ENCODE peak calls at places on chromosomes 7 and 10, in ten cellular contexts. B is stimulated activated CD4-positive, alpha-beta T cell treated with anti-CD3 and anti-CD28 coated beads, Interleukin-2, amount 100 ng/mL, for 48 hours; D is NCI-H1105; T is AG04450; C is NCI-H226; S is amniotic epithelial cell; F is endodermal cell; O is stimulated activated CD8-positive, alpha-beta memory T cell treated with anti-CD3 and anti-CD28 coated beads, Interleukin-2, amount 100 ng/mL, for 1 hour; L is aorta; X is keratinocyte. V is an unnamed sample.

GRCh38 chr7:95527033-95527775 is 41.5 kb downstream of the ASB4 start:
- DNase-seq in B (no peak), S (peak), F (peak), T (no peak), O (no peak), C (peak), L (no peak), D (peak), X (no peak), V (peak)

GRCh38 chr10:88992945-88993537 is 2.4 kb downstream of the FAS start:
- DNase-seq in C (no peak), F (no peak), X (no peak), O (no peak), B (no peak), L (no peak), S (no peak), D (no peak), T (no peak), V (no peak)

GRCh38 chr10:15588635-15589081 is 131.1 kb downstream of the ITGA8 start:
- DNase-seq in D (no peak), F (no peak), L (no peak), B (no peak), S (peak), T (no peak), X (no peak), C (no peak), O (no peak), V (no peak)

GRCh38 chr10:125700355-125700911 is 17.5 kb upstream of the TEX36 start:
- DNase-seq in B (no peak), D (no peak), O (no peak), L (no peak), T (no peak), C (peak), F (no peak), X (no peak), S (peak), V (no peak)

GRCh38 chr7:66169616-66170015 is 35.5 kb upstream of the TPST1 start:
- DNase-seq in B (no peak), T (no peak), S (peak), D (no peak), O (no peak), F (no peak), L (no peak), X (no peak), C (peak), V (no peak)

GRCh38 chr7:117818241-117818640 is 55.0 kb downstream of the CTTNBP2 start:
- DNase-seq in O (no peak), T (no peak), D (no peak), S (peak), L (no peak), C (peak), B (no peak), X (no peak), F (no peak), V (no peak)

GRCh38 chr10:17454181-17454800 is at the start of gene ST8SIA6:
- DNase-seq in D (no peak), L (peak), O (peak), X (no peak), T (no peak), F (peak), C (no peak), S (peak), B (peak), V (peak)

GRCh38 chr10:13956826-13957225 is 370.1 kb downstream of the PRPF18 start:
- DNase-seq in F (peak), C (no peak), O (no peak), L (peak), D (no peak), X (no peak), B (no peak), S (peak), T (peak), V (no peak)

GRCh38 chr7:38855867-38856266 is 53.1 kb downstream of the VPS41 start:
- DNase-seq in D (no peak), C (peak), T (no peak), L (no peak), S (peak), X (no peak), F (no peak), B (no peak), O (no peak), V (no peak)

GRCh38 chr7:40885503-40885902 is 750.7 kb downstream of the SUGCT start:
- DNase-seq in C (peak), F (no peak), X (no peak), B (no peak), D (no peak), T (no peak), S (peak), L (no peak), O (no peak), V (no peak)

GRCh38 chr10:122021421-122021820 is 32.5 kb downstream of the TACC2 start:
- DNase-seq in B (no peak), D (no peak), C (no peak), L (no peak), F (no peak), S (no peak), T (no peak), X (no peak), O (no peak), V (no peak)

GRCh38 chr7:75642810-75643486 is 95.8 kb downstream of the HIP1 start:
- DNase-seq in S (peak), D (no peak), L (peak), F (peak), X (peak), T (peak), C (peak), B (peak), O (peak), V (no peak)

GRCh38 chr10:4370376-4370775 is 455.6 kb upstream of the AKR1E2 start:
- DNase-seq in C (no peak), B (no peak), D (no peak), O (no peak), L (no peak), X (no peak), F (no peak), S (no peak), T (no peak), V (no peak)

GRCh38 chr7:149801816-149802215 is 28.4 kb upstream of the ZNF467 start:
- DNase-seq in B (no peak), D (no peak), X (no peak), C (no peak), T (no peak), L (no peak), O (no peak), S (no peak), F (no peak), V (no peak)

GRCh38 chr7:157150825-157151412 is 12.2 kb downstream of the UBE3C start:
- DNase-seq in S (peak), C (no peak), F (peak), O (no peak), X (no peak), T (no peak), D (no peak), B (no peak), L (no peak), V (peak)

GRCh38 chr7:106111671-106112117 is 418 bp downstream of the SYPL1 start:
- DNase-seq in T (peak), O (peak), L (peak), B (peak), D (peak), S (peak), F (no peak), C (peak), X (no peak), V (no peak)

GRCh38 chr10:121338206-121338991 is 259.8 kb downstream of the FGFR2 start:
- DNase-seq in F (peak), X (no peak), C (no peak), T (no peak), D (no peak), O (no peak), L (no peak), B (no peak), S (no peak), V (no peak)

GRCh38 chr7:1480670-1481069 is 21.4 kb upstream of the MICALL2 start:
- DNase-seq in D (no peak), T (no peak), S (no peak), F (peak), B (no peak), O (no peak), C (no peak), X (no peak), L (no peak), V (no peak)

GRCh38 chr7:52498319-52498718 is 537.1 kb upstream of the POM121L12 start:
- DNase-seq in L (no peak), O (no peak), F (no peak), C (no peak), B (no peak), T (no peak), S (no peak), D (no peak), X (no peak), V (no peak)

GRCh38 chr10:78745445-78745844 is 323.3 kb upstream of the ZMIZ1 start:
- DNase-seq in F (no peak), C (no peak), T (no peak), L (no peak), D (no peak), B (no peak), O (no peak), S (no peak), X (no peak), V (no peak)

GRCh38 chr10:77357611-77358010 is 280.0 kb downstream of the KCNMA1 start:
- DNase-seq in F (no peak), S (peak), O (no peak), T (peak), B (no peak), L (no peak), C (peak), D (no peak), X (no peak), V (no peak)

GRCh38 chr10:106134326-106135000 is 1030.0 kb downstream of the SORCS1 start:
- DNase-seq in F (no peak), D (no peak), T (no peak), L (no peak), B (no peak), C (no peak), S (peak), O (no peak), X (no peak), V (no peak)

GRCh38 chr7:3043544-3044395 is at the start of gene CARD11:
- DNase-seq in X (no peak), D (no peak), C (peak), O (peak), S (peak), F (peak), B (peak), L (no peak), T (no peak), V (no peak)

GRCh38 chr7:934469-935320 is 19.8 kb downstream of the ADAP1 start:
- DNase-seq in B (no peak), X (no peak), T (no peak), O (no peak), D (no peak), F (peak), L (peak), S (no peak), C (no peak), V (no peak)

GRCh38 chr7:38731195-38731594 is 100.0 kb upstream of the AMPH start:
- DNase-seq in B (no peak), O (no peak), X (no peak), F (no peak), L (no peak), S (peak), T (no peak), C (peak), D (no peak), V (no peak)

GRCh38 chr7:134546903-134547737 is 1.8 kb upstream of the AKR1B15 start:
- DNase-seq in T (no peak), B (peak), X (no peak), L (peak), S (peak), F (peak), O (peak), C (no peak), D (peak), V (peak)

GRCh38 chr10:125396651-125397050 is 236.3 kb upstream of the CTBP2 start:
- DNase-seq in T (no peak), C (peak), X (no peak), D (no peak), S (no peak), L (no peak), F (no peak), B (no peak), O (no peak), V (no peak)

GRCh38 chr10:4825456-4825867 is 545 bp upstream of the AKR1E2 start:
- DNase-seq in T (no peak), S (no peak), B (no peak), O (no peak), C (no peak), F (no peak), D (no peak), L (no peak), X (no peak), V (no peak)

V was measured in neuronal stem cell.